ENCODE peak calls at places on chromosomes 4 and X, in four cellular contexts. Y is fibroblast of the aortic adventitia, X is dorsolateral prefrontal cortex, Q is lung. N is an unnamed sample.

GRCh38 chrX:84909151-84909550 is 94.5 kb upstream of the APOOL start:
- DNase-seq in Y (no peak), X (no peak), Q (no peak), N (no peak)

GRCh38 chrX:70054391-70054790 is 4.7 kb upstream of the AWAT2 start:
- DNase-seq in Y (no peak), X (no peak), Q (no peak), N (no peak)

GRCh38 chrX:1027133-1027532 is 185.3 kb downstream of the CRLF2 start:
- DNase-seq in Y (no peak), X (no peak), Q (no peak), N (no peak)

GRCh38 chr4:123556526-123556925 is 159.9 kb downstream of the SPRY1 start:
- DNase-seq in Y (no peak), X (no peak), Q (no peak), N (no peak)

GRCh38 chrX:125620715-125621587 is 301.3 kb downstream of the TEX13C start:
- DNase-seq in Y (no peak), X (no peak), Q (no peak), N (no peak)

GRCh38 chrX:44012484-44013096 is 39.4 kb upstream of the NDP start:
- DNase-seq in Y (peak; percentile 58), X (no peak), Q (peak; percentile 39), N (peak; percentile 93)

GRCh38 chr4:11585506-11585905 is 156.8 kb upstream of the HS3ST1 start:
- DNase-seq in Y (peak; percentile 66), X (no peak), Q (no peak), N (no peak)

GRCh38 chrX:40189018-40189417 is 91.3 kb upstream of the BCOR start:
- DNase-seq in Y (no peak), X (no peak), Q (no peak), N (no peak)

GRCh38 chr4:13635281-13635799 is 7.8 kb upstream of the BOD1L1 start:
- DNase-seq in Y (peak; percentile 56), X (no peak), Q (no peak), N (no peak)

GRCh38 chr4:39044364-39044946 is 12.2 kb upstream of the TMEM156 start:
- DNase-seq in Y (peak; percentile 91), X (peak; percentile 87), Q (peak; percentile 93), N (peak; percentile 88)

GRCh38 chr4:6974138-6974848 is 64.7 kb downstream of the TBC1D14 start:
- DNase-seq in Y (peak; percentile 92), X (peak; percentile 79), Q (peak; percentile 83), N (peak; percentile 52)

GRCh38 chrX:23766650-23767551 is 16.1 kb upstream of the SAT1 start:
- DNase-seq in Y (no peak), X (no peak), Q (no peak), N (no peak)

GRCh38 chrX:42748067-42748850 is 29.7 kb downstream of the PPP1R2C start:
- DNase-seq in Y (peak; percentile 70), X (no peak), Q (no peak), N (no peak)

GRCh38 chrX:57367649-57368048 is 81.1 kb downstream of the FAAH2 start:
- DNase-seq in Y (no peak), X (no peak), Q (no peak), N (no peak)

GRCh38 chr4:82733636-82734035 is 65.0 kb downstream of the SCD5 start:
- DNase-seq in Y (peak; percentile 40), X (no peak), Q (no peak), N (no peak)

GRCh38 chr4:95367824-95368223 is 180.9 kb downstream of the UNC5C start:
- DNase-seq in Y (no peak), X (no peak), Q (no peak), N (no peak)

GRCh38 chrX:152824841-152825374 is 5.6 kb downstream of the CETN2 start:
- DNase-seq in Y (no peak), X (no peak), Q (no peak), N (no peak)

GRCh38 chr4:37725718-37726117 is 39.5 kb upstream of the RELL1 start:
- DNase-seq in Y (no peak), X (no peak), Q (no peak), N (no peak)

GRCh38 chr4:58209576-58209975 is 1099.4 kb upstream of the IGFBP7 start:
- DNase-seq in Y (no peak), X (no peak), Q (no peak), N (no peak)

GRCh38 chr4:109729155-109729562 is 711 bp downstream of the PLA2G12A start:
- DNase-seq in Y (peak; percentile 20), X (no peak), Q (peak; percentile 28), N (no peak)

GRCh38 chrX:69133561-69134542 is 31.4 kb downstream of the PJA1 start:
- DNase-seq in Y (peak; percentile 67), X (no peak), Q (no peak), N (peak; percentile 53)

GRCh38 chr4:2834001-2834921 is 9.4 kb upstream of the ADD1 start:
- DNase-seq in Y (no peak), X (no peak), Q (no peak), N (no peak)

GRCh38 chr4:2832981-2833670 is 10.5 kb upstream of the ADD1 start:
- DNase-seq in Y (no peak), X (peak; percentile 14), Q (no peak), N (no peak)

GRCh38 chr4:2832309-2832980 is 11.2 kb upstream of the ADD1 start:
- DNase-seq in Y (no peak), X (peak; percentile 19), Q (no peak), N (no peak)

GRCh38 chr4:2831611-2832308 is 11.9 kb upstream of the ADD1 start:
- DNase-seq in Y (no peak), X (peak; percentile 27), Q (no peak), N (no peak)

DNA sequence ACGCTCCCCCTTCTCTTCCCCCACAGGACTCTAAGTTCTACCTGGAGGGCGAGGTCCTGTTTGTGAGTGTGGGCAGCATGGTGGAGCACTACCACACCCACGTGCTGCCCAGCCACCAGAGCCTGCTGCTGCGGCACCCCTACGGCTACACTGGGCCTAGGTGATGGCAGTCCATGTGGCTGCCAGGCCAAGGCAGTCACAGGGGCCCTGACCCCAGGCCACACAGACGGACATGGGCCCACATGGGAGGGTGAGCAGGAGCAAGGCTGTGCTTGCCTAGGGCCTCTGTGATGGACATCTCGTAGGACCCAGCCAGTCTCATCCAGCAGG is 10.0 kb upstream of the ADD1 start:
- DNase-seq in Y (no peak), X (no peak), Q (no peak), N (no peak)
- H3K4me3 ChIP-seq in Y (no peak overlapping the region), X (no peak overlapping the region), Q (no peak overlapping the region), N (no peak overlapping the region)

GRCh38 chrX:49190783-49191032 is 4.5 kb upstream of the PRICKLE3 start:
- DNase-seq in Y (no peak), X (no peak), Q (no peak), N (no peak)
- H3K4me3 ChIP-seq in Y (peak overlapping the region; percentile 58), X (peak overlapping the region; percentile 48), Q (no peak overlapping the region), N (peak overlapping the region; percentile 64)

DNA sequence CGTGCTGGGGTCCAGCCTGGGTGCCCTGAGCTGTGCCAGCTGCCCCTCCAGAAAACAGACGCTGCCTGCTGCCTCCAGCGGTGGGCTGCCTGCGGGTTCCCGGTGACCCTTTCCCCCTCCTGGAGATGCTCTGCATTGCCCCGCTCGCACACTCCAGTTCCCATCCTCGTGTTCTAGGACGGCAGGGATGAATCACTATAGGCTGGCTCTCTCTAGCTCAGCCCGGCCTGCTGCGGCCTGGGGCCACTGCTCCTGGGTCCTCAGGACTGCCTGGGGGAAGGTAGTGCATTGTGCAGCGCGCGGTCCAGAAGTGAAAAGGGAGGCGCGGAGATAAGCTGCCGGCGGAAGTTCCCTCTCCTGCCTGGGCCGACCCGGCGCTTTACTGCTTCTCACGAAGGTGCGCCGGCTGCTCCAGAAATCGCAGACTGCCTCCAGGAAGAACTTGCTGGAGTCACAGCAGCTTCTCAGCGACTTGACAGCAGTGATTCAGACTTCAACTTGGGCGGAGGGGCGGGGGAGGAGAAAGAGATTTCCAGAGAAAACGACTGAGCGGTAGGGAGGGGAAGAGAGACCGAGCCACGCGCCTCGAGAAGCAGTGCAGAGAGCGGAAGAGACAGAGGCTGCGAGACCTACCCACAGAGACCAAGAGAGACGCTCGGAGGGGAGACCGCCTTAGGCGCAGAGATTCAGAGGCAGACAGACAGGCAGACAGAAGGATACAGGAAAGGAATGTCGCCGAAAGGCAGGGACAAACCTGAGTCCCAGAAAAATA is 6.7 kb upstream of the MSX1 start:
- DNase-seq in Y (peak; percentile 85), X (no peak), Q (no peak), N (no peak)
- H3K4me3 ChIP-seq in Y (peak overlapping the region; percentile 52), X (no peak overlapping the region), Q (no peak overlapping the region), N (no peak overlapping the region)

GRCh38 chr4:99059550-99059949 is 29.0 kb downstream of the ADH5 start:
- DNase-seq in Y (no peak), X (no peak), Q (no peak), N (no peak)
- H3K4me3 ChIP-seq in Y (no peak overlapping the region), X (no peak overlapping the region), Q (no peak overlapping the region), N (no peak overlapping the region)

DNA sequence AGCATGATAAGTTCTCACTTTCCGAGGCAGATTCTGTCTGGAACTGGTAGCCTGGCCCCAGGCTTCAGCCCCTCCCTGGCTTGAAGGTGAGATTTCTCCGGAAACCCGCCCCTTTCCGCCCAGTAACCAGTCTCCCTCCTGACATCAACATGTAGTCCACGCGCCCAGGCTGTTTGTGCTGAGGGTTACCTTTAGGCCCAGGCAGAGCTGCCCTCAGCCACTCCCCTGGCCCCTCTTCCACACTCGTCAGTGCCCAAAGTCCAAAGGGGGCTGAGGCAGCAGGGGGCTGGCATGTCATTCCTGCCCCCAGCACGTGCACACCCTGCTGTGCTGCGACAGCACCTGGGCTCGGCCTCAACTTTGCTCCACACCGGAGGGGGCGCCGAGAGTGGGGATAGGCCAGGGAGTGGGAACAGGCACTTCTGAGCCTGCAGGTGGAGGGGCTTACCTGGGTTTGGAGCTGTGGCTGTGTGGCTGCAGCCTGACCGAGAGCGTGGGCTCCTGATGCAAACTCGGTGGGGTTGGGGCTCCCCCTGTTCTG is 69.5 kb upstream of the ANK2 start:
- DNase-seq in Y (no peak), X (no peak), Q (no peak), N (no peak)
- H3K4me3 ChIP-seq in Y (no peak overlapping the region), X (no peak overlapping the region), Q (no peak overlapping the region), N (no peak overlapping the region)

GRCh38 chrX:129934461-129934860 is 28.5 kb downstream of the UTP14A start:
- DNase-seq in Y (no peak), X (no peak), Q (no peak), N (no peak)

GRCh38 chrX:129933700-129934099 is 27.7 kb downstream of the UTP14A start:
- DNase-seq in Y (no peak), X (no peak), Q (no peak), N (no peak)

GRCh38 chrX:129932137-129932791 is 26.3 kb downstream of the UTP14A start:
- DNase-seq in Y (peak; percentile 86), X (peak; percentile 83), Q (peak; percentile 89), N (peak; percentile 92)

GRCh38 chrX:129931411-129932136 is 25.6 kb downstream of the UTP14A start:
- DNase-seq in Y (peak; percentile 93), X (peak; percentile 90), Q (peak; percentile 93), N (peak; percentile 92)

DNA sequence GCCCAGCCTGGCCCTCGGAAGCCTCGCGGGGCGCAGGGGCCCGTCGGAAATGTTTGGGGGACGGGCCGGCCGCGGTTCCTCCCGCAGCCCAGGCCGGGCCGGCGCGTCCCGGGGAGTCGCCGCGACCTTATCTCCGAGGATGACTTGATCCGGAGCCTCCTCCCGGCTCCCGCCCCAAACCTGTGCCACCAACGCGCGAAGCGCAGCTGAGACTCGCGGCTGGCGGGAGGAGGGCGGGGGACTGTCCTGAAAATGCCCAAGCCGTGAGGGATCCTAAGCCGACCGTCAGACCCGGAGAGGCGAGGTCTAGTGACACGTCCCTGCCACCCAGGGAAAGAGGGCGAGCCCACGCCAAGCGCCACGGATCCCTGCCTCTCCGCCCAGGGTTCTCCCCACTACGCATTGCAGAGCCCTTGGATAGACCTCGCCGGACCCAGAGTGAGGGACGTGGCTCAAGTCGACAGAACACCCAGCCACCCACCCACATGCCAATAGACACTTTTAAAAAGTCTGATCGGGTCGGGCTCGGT is 26.9 kb downstream of the UTP14A start:
- DNase-seq in Y (no peak), X (no peak), Q (no peak), N (peak; percentile 3)
- H3K4me3 ChIP-seq in Y (peak overlapping the region; percentile 41), X (peak overlapping the region; percentile 58), Q (peak overlapping the region; percentile 31), N (peak overlapping the region; percentile 20)

GRCh38 chrX:140099221-140099620 is 133.9 kb upstream of the CXorf66 start:
- DNase-seq in Y (no peak), X (no peak), Q (no peak), N (no peak)
- H3K4me3 ChIP-seq in Y (no peak overlapping the region), X (no peak overlapping the region), Q (no peak overlapping the region), N (no peak overlapping the region)